ENCODE peak calls at places on chromosomes 1 and 21, in ten cellular contexts. One of them, this sample, is unnamed.

GRCh38 chr21:33406493-33406892 is 3.3 kb downstream of the IFNGR2 start:
- DNase-seq in fibroblast of the aortic adventitia: no peak
- DNase-seq in GM19239: no peak
- DNase-seq in MM.1S: no peak
- DNase-seq in activated naive CD4-positive, alpha-beta T cell: no peak
- DNase-seq in keratinocyte: no peak
- DNase-seq in stimulated activated CD4-positive, alpha-beta T cell treated with anti-CD3 and anti-CD28 coated beads, Interleukin-2, amount 100 ng/mL, for 4 hours: no peak
- DNase-seq in breast epithelium: no peak
- DNase-seq in left colon: no peak
- DNase-seq in coronary artery: no peak
- DNase-seq in this sample: no peak

GRCh38 chr1:49226758-49227157 is 450.1 kb upstream of the BEND5 start:
- DNase-seq in fibroblast of the aortic adventitia: no peak
- DNase-seq in GM19239: no peak
- DNase-seq in left colon: no peak
- DNase-seq in coronary artery: no peak
- DNase-seq in stimulated activated CD4-positive, alpha-beta T cell treated with anti-CD3 and anti-CD28 coated beads, Interleukin-2, amount 100 ng/mL, for 4 hours: no peak
- DNase-seq in breast epithelium: no peak
- DNase-seq in MM.1S: no peak
- DNase-seq in keratinocyte: no peak
- DNase-seq in activated naive CD4-positive, alpha-beta T cell: no peak
- DNase-seq in this sample: no peak

GRCh38 chr1:117312453-117313138 is 54.7 kb upstream of the MAN1A2 start:
- DNase-seq in MM.1S: peak
- DNase-seq in GM19239: no peak
- DNase-seq in stimulated activated CD4-positive, alpha-beta T cell treated with anti-CD3 and anti-CD28 coated beads, Interleukin-2, amount 100 ng/mL, for 4 hours: no peak
- DNase-seq in activated naive CD4-positive, alpha-beta T cell: no peak
- DNase-seq in breast epithelium: no peak
- DNase-seq in left colon: no peak
- DNase-seq in keratinocyte: no peak
- DNase-seq in coronary artery: no peak
- DNase-seq in fibroblast of the aortic adventitia: peak
- DNase-seq in this sample: no peak

GRCh38 chr1:198556969-198557368 is 16.5 kb upstream of the ATP6V1G3 start:
- DNase-seq in left colon: peak
- DNase-seq in breast epithelium: no peak
- DNase-seq in stimulated activated CD4-positive, alpha-beta T cell treated with anti-CD3 and anti-CD28 coated beads, Interleukin-2, amount 100 ng/mL, for 4 hours: peak
- DNase-seq in keratinocyte: no peak
- DNase-seq in activated naive CD4-positive, alpha-beta T cell: no peak
- DNase-seq in MM.1S: peak
- DNase-seq in coronary artery: no peak
- DNase-seq in fibroblast of the aortic adventitia: no peak
- DNase-seq in GM19239: peak
- DNase-seq in this sample: no peak

GRCh38 chr1:35564884-35565741 is 7.5 kb downstream of the NCDN start:
- DNase-seq in keratinocyte: no peak
- DNase-seq in fibroblast of the aortic adventitia: no peak
- DNase-seq in stimulated activated CD4-positive, alpha-beta T cell treated with anti-CD3 and anti-CD28 coated beads, Interleukin-2, amount 100 ng/mL, for 4 hours: no peak
- DNase-seq in left colon: no peak
- DNase-seq in activated naive CD4-positive, alpha-beta T cell: no peak
- DNase-seq in coronary artery: no peak
- DNase-seq in MM.1S: no peak
- DNase-seq in GM19239: no peak
- DNase-seq in breast epithelium: no peak
- DNase-seq in this sample: no peak

GRCh38 chr21:43365611-43366426 is 61.1 kb downstream of the SIK1 start:
- DNase-seq in left colon: no peak
- DNase-seq in stimulated activated CD4-positive, alpha-beta T cell treated with anti-CD3 and anti-CD28 coated beads, Interleukin-2, amount 100 ng/mL, for 4 hours: no peak
- DNase-seq in MM.1S: no peak
- DNase-seq in keratinocyte: no peak
- DNase-seq in fibroblast of the aortic adventitia: no peak
- DNase-seq in activated naive CD4-positive, alpha-beta T cell: no peak
- DNase-seq in coronary artery: no peak
- DNase-seq in breast epithelium: no peak
- DNase-seq in GM19239: no peak
- DNase-seq in this sample: no peak

GRCh38 chr1:96372881-96373280 is 348.7 kb upstream of the PTBP2 start:
- DNase-seq in coronary artery: no peak
- DNase-seq in keratinocyte: no peak
- DNase-seq in stimulated activated CD4-positive, alpha-beta T cell treated with anti-CD3 and anti-CD28 coated beads, Interleukin-2, amount 100 ng/mL, for 4 hours: no peak
- DNase-seq in fibroblast of the aortic adventitia: peak
- DNase-seq in activated naive CD4-positive, alpha-beta T cell: no peak
- DNase-seq in MM.1S: no peak
- DNase-seq in GM19239: no peak
- DNase-seq in left colon: no peak
- DNase-seq in breast epithelium: no peak
- DNase-seq in this sample: no peak

GRCh38 chr1:228445867-228446584 is 29.4 kb upstream of the TRIM17 start:
- DNase-seq in MM.1S: peak
- DNase-seq in left colon: no peak
- DNase-seq in GM19239: peak
- DNase-seq in breast epithelium: no peak
- DNase-seq in activated naive CD4-positive, alpha-beta T cell: no peak
- DNase-seq in fibroblast of the aortic adventitia: peak
- DNase-seq in stimulated activated CD4-positive, alpha-beta T cell treated with anti-CD3 and anti-CD28 coated beads, Interleukin-2, amount 100 ng/mL, for 4 hours: no peak
- DNase-seq in keratinocyte: no peak
- DNase-seq in coronary artery: no peak
- DNase-seq in this sample: no peak

GRCh38 chr1:38045431-38046332 is 911 bp downstream of the POU3F1 start:
- DNase-seq in activated naive CD4-positive, alpha-beta T cell: no peak
- DNase-seq in MM.1S: no peak
- DNase-seq in coronary artery: no peak
- DNase-seq in left colon: no peak
- DNase-seq in GM19239: no peak
- DNase-seq in stimulated activated CD4-positive, alpha-beta T cell treated with anti-CD3 and anti-CD28 coated beads, Interleukin-2, amount 100 ng/mL, for 4 hours: no peak
- DNase-seq in breast epithelium: no peak
- DNase-seq in fibroblast of the aortic adventitia: peak
- DNase-seq in keratinocyte: no peak
- DNase-seq in this sample: peak

GRCh38 chr1:115980998-115981993 is 5.0 kb downstream of the SLC22A15 start:
- DNase-seq in breast epithelium: no peak
- DNase-seq in MM.1S: peak
- DNase-seq in activated naive CD4-positive, alpha-beta T cell: no peak
- DNase-seq in keratinocyte: no peak
- DNase-seq in left colon: no peak
- DNase-seq in GM19239: no peak
- DNase-seq in coronary artery: no peak
- DNase-seq in fibroblast of the aortic adventitia: peak
- DNase-seq in stimulated activated CD4-positive, alpha-beta T cell treated with anti-CD3 and anti-CD28 coated beads, Interleukin-2, amount 100 ng/mL, for 4 hours: no peak
- DNase-seq in this sample: no peak

GRCh38 chr1:174874337-174875053 is 125.3 kb upstream of the CACYBP start:
- DNase-seq in fibroblast of the aortic adventitia: no peak
- DNase-seq in GM19239: peak
- DNase-seq in MM.1S: peak
- DNase-seq in coronary artery: no peak
- DNase-seq in activated naive CD4-positive, alpha-beta T cell: no peak
- DNase-seq in stimulated activated CD4-positive, alpha-beta T cell treated with anti-CD3 and anti-CD28 coated beads, Interleukin-2, amount 100 ng/mL, for 4 hours: no peak
- DNase-seq in breast epithelium: no peak
- DNase-seq in left colon: peak
- DNase-seq in keratinocyte: no peak
- DNase-seq in this sample: no peak

GRCh38 chr1:152657677-152658076 is 5.5 kb upstream of the LCE2D start:
- DNase-seq in MM.1S: no peak
- DNase-seq in activated naive CD4-positive, alpha-beta T cell: no peak
- DNase-seq in coronary artery: no peak
- DNase-seq in fibroblast of the aortic adventitia: no peak
- DNase-seq in breast epithelium: no peak
- DNase-seq in left colon: no peak
- DNase-seq in keratinocyte: no peak
- DNase-seq in stimulated activated CD4-positive, alpha-beta T cell treated with anti-CD3 and anti-CD28 coated beads, Interleukin-2, amount 100 ng/mL, for 4 hours: no peak
- DNase-seq in GM19239: no peak
- DNase-seq in this sample: no peak

GRCh38 chr1:25570798-25571521 is 27.6 kb downstream of the LDLRAP1 start:
- DNase-seq in stimulated activated CD4-positive, alpha-beta T cell treated with anti-CD3 and anti-CD28 coated beads, Interleukin-2, amount 100 ng/mL, for 4 hours: no peak
- DNase-seq in left colon: no peak
- DNase-seq in breast epithelium: no peak
- DNase-seq in MM.1S: no peak
- DNase-seq in GM19239: no peak
- DNase-seq in coronary artery: no peak
- DNase-seq in fibroblast of the aortic adventitia: no peak
- DNase-seq in activated naive CD4-positive, alpha-beta T cell: no peak
- DNase-seq in keratinocyte: no peak
- DNase-seq in this sample: no peak

GRCh38 chr1:43358121-43358745 is 548 bp upstream of the CDC20 start:
- DNase-seq in MM.1S: peak
- DNase-seq in breast epithelium: no peak
- DNase-seq in activated naive CD4-positive, alpha-beta T cell: no peak
- DNase-seq in left colon: peak
- DNase-seq in fibroblast of the aortic adventitia: no peak
- DNase-seq in coronary artery: no peak
- DNase-seq in stimulated activated CD4-positive, alpha-beta T cell treated with anti-CD3 and anti-CD28 coated beads, Interleukin-2, amount 100 ng/mL, for 4 hours: no peak
- DNase-seq in keratinocyte: no peak
- DNase-seq in GM19239: no peak
- DNase-seq in this sample: no peak

GRCh38 chr1:209825591-209826433 is 2.0 kb upstream of the UTP25 start:
- DNase-seq in coronary artery: no peak
- DNase-seq in activated naive CD4-positive, alpha-beta T cell: no peak
- DNase-seq in fibroblast of the aortic adventitia: peak
- DNase-seq in MM.1S: no peak
- DNase-seq in keratinocyte: no peak
- DNase-seq in breast epithelium: no peak
- DNase-seq in stimulated activated CD4-positive, alpha-beta T cell treated with anti-CD3 and anti-CD28 coated beads, Interleukin-2, amount 100 ng/mL, for 4 hours: no peak
- DNase-seq in GM19239: no peak
- DNase-seq in left colon: peak
- DNase-seq in this sample: peak

GRCh38 chr1:172287207-172287606 is 133.3 kb upstream of the C1orf105 start:
- DNase-seq in left colon: peak
- DNase-seq in breast epithelium: no peak
- DNase-seq in activated naive CD4-positive, alpha-beta T cell: no peak
- DNase-seq in keratinocyte: no peak
- DNase-seq in coronary artery: no peak
- DNase-seq in MM.1S: no peak
- DNase-seq in stimulated activated CD4-positive, alpha-beta T cell treated with anti-CD3 and anti-CD28 coated beads, Interleukin-2, amount 100 ng/mL, for 4 hours: no peak
- DNase-seq in fibroblast of the aortic adventitia: peak
- DNase-seq in GM19239: no peak
- DNase-seq in this sample: no peak

GRCh38 chr1:94734963-94735899 is 84.9 kb upstream of the SLC44A3 start:
- DNase-seq in left colon: peak
- DNase-seq in activated naive CD4-positive, alpha-beta T cell: no peak
- DNase-seq in fibroblast of the aortic adventitia: peak
- DNase-seq in breast epithelium: no peak
- DNase-seq in GM19239: no peak
- DNase-seq in MM.1S: no peak
- DNase-seq in stimulated activated CD4-positive, alpha-beta T cell treated with anti-CD3 and anti-CD28 coated beads, Interleukin-2, amount 100 ng/mL, for 4 hours: no peak
- DNase-seq in keratinocyte: peak
- DNase-seq in coronary artery: no peak
- DNase-seq in this sample: peak

GRCh38 chr1:51192213-51192843 is 43.7 kb upstream of the RNF11 start:
- DNase-seq in fibroblast of the aortic adventitia: peak
- DNase-seq in stimulated activated CD4-positive, alpha-beta T cell treated with anti-CD3 and anti-CD28 coated beads, Interleukin-2, amount 100 ng/mL, for 4 hours: peak
- DNase-seq in left colon: peak
- DNase-seq in breast epithelium: peak
- DNase-seq in MM.1S: peak
- DNase-seq in GM19239: peak
- DNase-seq in coronary artery: no peak
- DNase-seq in activated naive CD4-positive, alpha-beta T cell: no peak
- DNase-seq in keratinocyte: peak
- DNase-seq in this sample: peak

GRCh38 chr1:29963946-29964345 is 727.6 kb downstream of the PTPRU start:
- DNase-seq in MM.1S: no peak
- DNase-seq in fibroblast of the aortic adventitia: no peak
- DNase-seq in left colon: no peak
- DNase-seq in coronary artery: no peak
- DNase-seq in breast epithelium: no peak
- DNase-seq in keratinocyte: no peak
- DNase-seq in GM19239: no peak
- DNase-seq in stimulated activated CD4-positive, alpha-beta T cell treated with anti-CD3 and anti-CD28 coated beads, Interleukin-2, amount 100 ng/mL, for 4 hours: no peak
- DNase-seq in activated naive CD4-positive, alpha-beta T cell: no peak
- DNase-seq in this sample: no peak

GRCh38 chr1:233359905-233360304 is 32.4 kb downstream of the MAP3K21 start:
- DNase-seq in GM19239: no peak
- DNase-seq in keratinocyte: no peak
- DNase-seq in coronary artery: no peak
- DNase-seq in left colon: no peak
- DNase-seq in activated naive CD4-positive, alpha-beta T cell: no peak
- DNase-seq in MM.1S: no peak
- DNase-seq in fibroblast of the aortic adventitia: no peak
- DNase-seq in stimulated activated CD4-positive, alpha-beta T cell treated with anti-CD3 and anti-CD28 coated beads, Interleukin-2, amount 100 ng/mL, for 4 hours: no peak
- DNase-seq in breast epithelium: no peak
- DNase-seq in this sample: no peak

GRCh38 chr21:15775981-15776380 is 46.2 kb downstream of the USP25 start:
- DNase-seq in stimulated activated CD4-positive, alpha-beta T cell treated with anti-CD3 and anti-CD28 coated beads, Interleukin-2, amount 100 ng/mL, for 4 hours: no peak
- DNase-seq in left colon: no peak
- DNase-seq in MM.1S: no peak
- DNase-seq in activated naive CD4-positive, alpha-beta T cell: no peak
- DNase-seq in GM19239: no peak
- DNase-seq in coronary artery: no peak
- DNase-seq in fibroblast of the aortic adventitia: peak
- DNase-seq in keratinocyte: no peak
- DNase-seq in breast epithelium: no peak
- DNase-seq in this sample: no peak

GRCh38 chr1:214546886-214547641 is 4.3 kb downstream of the PTPN14 start:
- DNase-seq in MM.1S: no peak
- DNase-seq in coronary artery: no peak
- DNase-seq in stimulated activated CD4-positive, alpha-beta T cell treated with anti-CD3 and anti-CD28 coated beads, Interleukin-2, amount 100 ng/mL, for 4 hours: no peak
- DNase-seq in activated naive CD4-positive, alpha-beta T cell: no peak
- DNase-seq in keratinocyte: no peak
- DNase-seq in left colon: no peak
- DNase-seq in breast epithelium: no peak
- DNase-seq in fibroblast of the aortic adventitia: peak
- DNase-seq in GM19239: no peak
- DNase-seq in this sample: no peak

GRCh38 chr1:229254910-229255541 is 15.9 kb upstream of the RAB4A start:
- DNase-seq in MM.1S: peak
- DNase-seq in fibroblast of the aortic adventitia: peak
- DNase-seq in breast epithelium: no peak
- DNase-seq in left colon: no peak
- DNase-seq in activated naive CD4-positive, alpha-beta T cell: no peak
- DNase-seq in coronary artery: no peak
- DNase-seq in keratinocyte: no peak
- DNase-seq in stimulated activated CD4-positive, alpha-beta T cell treated with anti-CD3 and anti-CD28 coated beads, Interleukin-2, amount 100 ng/mL, for 4 hours: no peak
- DNase-seq in GM19239: no peak
- DNase-seq in this sample: no peak

GRCh38 chr1:44390277-44390676 is 14.8 kb upstream of the RNF220 start:
- DNase-seq in activated naive CD4-positive, alpha-beta T cell: no peak
- DNase-seq in GM19239: no peak
- DNase-seq in coronary artery: no peak
- DNase-seq in left colon: no peak
- DNase-seq in keratinocyte: no peak
- DNase-seq in breast epithelium: no peak
- DNase-seq in stimulated activated CD4-positive, alpha-beta T cell treated with anti-CD3 and anti-CD28 coated beads, Interleukin-2, amount 100 ng/mL, for 4 hours: no peak
- DNase-seq in fibroblast of the aortic adventitia: peak
- DNase-seq in MM.1S: no peak
- DNase-seq in this sample: no peak

GRCh38 chr1:228071839-228072657 is 10.5 kb upstream of the ARF1 start:
- DNase-seq in breast epithelium: no peak
- DNase-seq in left colon: no peak
- DNase-seq in keratinocyte: no peak
- DNase-seq in activated naive CD4-positive, alpha-beta T cell: no peak
- DNase-seq in MM.1S: no peak
- DNase-seq in fibroblast of the aortic adventitia: no peak
- DNase-seq in GM19239: no peak
- DNase-seq in stimulated activated CD4-positive, alpha-beta T cell treated with anti-CD3 and anti-CD28 coated beads, Interleukin-2, amount 100 ng/mL, for 4 hours: no peak
- DNase-seq in coronary artery: no peak
- DNase-seq in this sample: no peak

GRCh38 chr1:30466026-30466425 is 257.4 kb downstream of the MATN1 start:
- DNase-seq in MM.1S: no peak
- DNase-seq in fibroblast of the aortic adventitia: no peak
- DNase-seq in coronary artery: no peak
- DNase-seq in stimulated activated CD4-positive, alpha-beta T cell treated with anti-CD3 and anti-CD28 coated beads, Interleukin-2, amount 100 ng/mL, for 4 hours: no peak
- DNase-seq in left colon: no peak
- DNase-seq in GM19239: no peak
- DNase-seq in keratinocyte: no peak
- DNase-seq in breast epithelium: peak
- DNase-seq in activated naive CD4-positive, alpha-beta T cell: no peak
- DNase-seq in this sample: no peak

GRCh38 chr1:242847390-242847993 is 323.0 kb upstream of the PLD5 start:
- DNase-seq in GM19239: no peak
- DNase-seq in MM.1S: peak
- DNase-seq in activated naive CD4-positive, alpha-beta T cell: no peak
- DNase-seq in keratinocyte: no peak
- DNase-seq in left colon: no peak
- DNase-seq in fibroblast of the aortic adventitia: peak
- DNase-seq in breast epithelium: no peak
- DNase-seq in stimulated activated CD4-positive, alpha-beta T cell treated with anti-CD3 and anti-CD28 coated beads, Interleukin-2, amount 100 ng/mL, for 4 hours: no peak
- DNase-seq in coronary artery: no peak
- DNase-seq in this sample: no peak

GRCh38 chr1:59595774-59596173 is 219.0 kb upstream of the HOOK1 start:
- DNase-seq in activated naive CD4-positive, alpha-beta T cell: no peak
- DNase-seq in keratinocyte: no peak
- DNase-seq in coronary artery: no peak
- DNase-seq in MM.1S: no peak
- DNase-seq in stimulated activated CD4-positive, alpha-beta T cell treated with anti-CD3 and anti-CD28 coated beads, Interleukin-2, amount 100 ng/mL, for 4 hours: no peak
- DNase-seq in left colon: no peak
- DNase-seq in GM19239: no peak
- DNase-seq in breast epithelium: no peak
- DNase-seq in fibroblast of the aortic adventitia: peak
- DNase-seq in this sample: no peak

This sample was measured in mucosa of descending colon.